ENCODE peak calls at places on chromosomes 3 and 15, in nine cellular contexts. B, G, T, L, D, C, F, E and W are unnamed samples.

GRCh38 chr3:126157083-126157768 is 23.2 kb downstream of the ALDH1L1 start:
- DNase-seq in B (no peak), G (no peak), T (no peak), L (no peak), D (no peak), C (no peak), F (no peak), E (no peak), W (no peak)

GRCh38 chr3:5188419-5189405 is 1.2 kb downstream of the EDEM1 start:
- DNase-seq in B (no peak), G (peak; percentile 69), T (peak; percentile 55), L (peak; percentile 17), D (peak; percentile 65), C (no peak), F (peak; percentile 72), E (peak; percentile 81), W (no peak)

GRCh38 chr3:101643861-101644613 is 32.9 kb downstream of the ZBTB11 start:
- DNase-seq in B (no peak), G (peak; percentile 47), T (peak; percentile 52), L (peak; percentile 84), D (no peak), C (peak; percentile 8), F (peak; percentile 58), E (no peak), W (peak; percentile 54)

GRCh38 chr3:113532698-113533533 is 561 bp downstream of the SIDT1 start:
- DNase-seq in B (peak; percentile 15), G (peak; percentile 12), T (no peak), L (no peak), D (peak; percentile 47), C (no peak), F (peak; percentile 23), E (peak; percentile 33), W (no peak)

GRCh38 chr3:48119495-48120193 is 68.6 kb downstream of the CDC25A start:
- DNase-seq in B (peak; percentile 58), G (no peak), T (peak; percentile 29), L (peak; percentile 55), D (peak; percentile 26), C (no peak), F (no peak), E (no peak), W (no peak)

GRCh38 chr3:123066599-123066895 is 278 bp upstream of the PDIA5 start:
- DNase-seq in B (no peak), G (no peak), T (no peak), L (no peak), D (no peak), C (no peak), F (no peak), E (no peak), W (no peak)

GRCh38 chr3:58492385-58492970 is 582 bp downstream of the KCTD6 start:
- DNase-seq in B (no peak), G (peak; percentile 33), T (no peak), L (no peak), D (no peak), C (no peak), F (no peak), E (no peak), W (no peak)

GRCh38 chr3:108037770-108038169 is 53.1 kb downstream of the CD47 start:
- DNase-seq in B (no peak), G (no peak), T (no peak), L (no peak), D (no peak), C (no peak), F (no peak), E (no peak), W (no peak)

GRCh38 chr3:2098398-2099027 is at the start of gene CNTN4:
- DNase-seq in B (peak; percentile 54), G (no peak), T (no peak), L (no peak), D (peak; percentile 34), C (peak; percentile 15), F (no peak), E (peak; percentile 56), W (no peak)

GRCh38 chr3:123447749-123448502 is 964 bp downstream of the ADCY5 start:
- DNase-seq in B (peak; percentile 55), G (no peak), T (no peak), L (no peak), D (peak; percentile 32), C (no peak), F (no peak), E (no peak), W (no peak)

GRCh38 chr3:194292331-194292730 is 58.8 kb downstream of the CPN2 start:
- DNase-seq in B (no peak), G (no peak), T (no peak), L (no peak), D (no peak), C (no peak), F (no peak), E (no peak), W (no peak)

GRCh38 chr15:74203914-74204431 is 1.4 kb upstream of the STRA6 start:
- DNase-seq in B (peak; percentile 40), G (no peak), T (peak; percentile 26), L (peak; percentile 80), D (no peak), C (no peak), F (no peak), E (peak; percentile 49), W (peak; percentile 63)

GRCh38 chr15:60551147-60551780 is 72.3 kb upstream of the ICE2 start:
- DNase-seq in B (no peak), G (no peak), T (no peak), L (no peak), D (no peak), C (no peak), F (no peak), E (no peak), W (no peak)

DNA sequence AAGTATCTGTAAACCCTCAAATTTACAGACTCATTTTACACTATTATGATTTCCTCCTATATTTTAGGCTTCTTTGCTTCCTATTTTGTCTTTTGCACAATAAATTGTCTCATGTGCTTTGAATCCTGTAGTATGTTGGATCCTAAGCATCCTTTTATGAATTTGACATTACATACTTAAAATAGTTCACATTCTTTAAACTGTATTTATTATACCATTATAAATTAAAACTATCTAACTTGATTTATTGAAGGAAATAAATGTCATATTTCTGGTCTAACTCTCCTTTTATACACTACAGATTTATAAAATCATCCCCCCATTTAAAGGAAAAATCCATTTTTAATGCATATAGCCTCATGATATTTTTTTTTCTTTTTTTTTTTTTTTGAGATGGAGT is 32.6 kb downstream of the EHHADH start:
- DNase-seq in B (no peak), G (no peak), T (no peak), L (no peak), D (no peak), C (no peak), F (no peak), E (no peak), W (no peak)
- H3K4me3 ChIP-seq in B (no peak overlapping the region), G (no peak overlapping the region), T (no peak overlapping the region), L (no peak overlapping the region), D (no peak overlapping the region), C (no peak overlapping the region), F (no peak overlapping the region), E (no peak overlapping the region), W (no peak overlapping the region)

DNA sequence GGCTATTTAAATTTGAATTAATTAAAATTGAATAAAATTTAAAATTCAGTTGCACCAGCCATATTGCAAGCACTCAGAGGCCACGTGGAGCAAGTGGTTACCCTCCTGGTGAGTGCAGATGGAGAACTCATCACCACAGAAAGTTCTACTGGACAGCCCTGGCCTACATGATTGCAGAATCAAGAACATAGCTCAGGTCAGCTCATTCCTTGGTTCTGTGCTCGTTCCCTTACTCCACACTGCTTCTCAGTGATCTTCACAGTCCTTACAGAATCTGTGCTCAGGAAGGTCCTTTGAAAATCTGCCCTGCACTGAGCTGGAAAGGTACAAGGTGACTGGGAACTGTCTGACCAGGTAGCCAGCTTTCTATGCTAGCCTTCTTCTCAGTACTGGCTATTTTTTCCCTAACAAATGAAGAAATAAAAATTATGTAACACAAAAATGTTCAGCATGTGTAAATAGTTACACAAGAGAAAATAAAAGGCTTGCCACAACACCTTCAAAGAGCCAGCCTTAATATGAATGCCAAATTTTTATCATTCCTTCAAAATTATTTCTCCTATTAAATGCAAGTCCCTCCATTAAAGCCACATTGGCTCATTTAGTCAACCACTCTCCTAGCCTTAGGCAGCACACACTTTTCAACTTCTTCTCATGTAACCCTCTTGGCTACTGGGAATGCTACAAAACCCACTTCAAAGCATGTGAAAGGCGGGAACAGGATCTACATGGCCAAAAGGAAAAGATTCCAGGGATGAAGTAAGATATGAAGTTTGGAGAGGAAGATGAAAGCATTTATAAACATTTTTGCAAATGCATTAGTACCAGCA is 326.4 kb upstream of the WNT5A start:
- DNase-seq in B (no peak), G (no peak), T (no peak), L (no peak), D (no peak), C (peak; percentile 48), F (no peak), E (no peak), W (no peak)
- H3K4me3 ChIP-seq in B (no peak overlapping the region), G (no peak overlapping the region), T (no peak overlapping the region), L (no peak overlapping the region), D (no peak overlapping the region), C (no peak overlapping the region), F (no peak overlapping the region), E (no peak overlapping the region), W (no peak overlapping the region)

GRCh38 chr3:149657458-149657795 is 398 bp downstream of the WWTR1 start:
- DNase-seq in B (no peak), G (peak; percentile 21), T (peak; percentile 73), L (peak; percentile 59), D (peak; percentile 33), C (no peak), F (no peak), E (peak; percentile 52), W (no peak)
- H3K4me3 ChIP-seq in B (peak overlapping the region; percentile 45), G (no peak overlapping the region), T (peak overlapping the region; percentile 91), L (peak overlapping the region; percentile 70), D (peak overlapping the region; percentile 78), C (peak overlapping the region; percentile 83), F (no peak overlapping the region), E (peak overlapping the region; percentile 64), W (peak overlapping the region; percentile 58)

GRCh38 chr15:88635343-88635742 is 3.5 kb upstream of the ISG20 start:
- DNase-seq in B (no peak), G (no peak), T (no peak), L (no peak), D (no peak), C (no peak), F (peak; percentile 86), E (no peak), W (peak; percentile 62)

GRCh38 chr15:88637436-88637835 is 1.4 kb upstream of the ISG20 start:
- DNase-seq in B (no peak), G (no peak), T (no peak), L (no peak), D (no peak), C (no peak), F (no peak), E (no peak), W (no peak)

GRCh38 chr15:88636039-88636438 is 2.8 kb upstream of the ISG20 start:
- DNase-seq in B (no peak), G (no peak), T (no peak), L (no peak), D (peak; percentile 88), C (no peak), F (no peak), E (no peak), W (no peak)

GRCh38 chr15:88637841-88638625 is 783 bp upstream of the ISG20 start:
- DNase-seq in B (no peak), G (no peak), T (no peak), L (no peak), D (no peak), C (no peak), F (no peak), E (no peak), W (no peak)

DNA sequence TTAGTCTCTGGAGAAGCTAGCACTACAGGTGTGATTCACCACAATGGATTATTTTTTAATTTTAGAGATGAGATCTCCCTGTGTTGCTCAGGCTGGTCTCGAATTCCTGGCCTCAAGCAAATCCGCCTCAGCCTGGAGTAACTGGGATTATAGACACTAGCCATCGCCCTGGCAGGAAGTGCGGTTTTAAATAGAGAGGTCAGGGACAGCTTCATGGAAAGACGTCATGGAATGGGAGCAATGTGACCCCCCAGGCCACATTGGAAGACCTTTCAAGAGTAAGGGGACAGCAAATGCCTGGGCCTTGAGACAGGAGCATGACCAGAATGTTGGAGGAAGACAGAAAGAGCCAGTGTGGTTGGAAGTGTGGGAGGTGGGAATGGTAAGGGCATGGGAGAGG is 2.2 kb upstream of the ISG20 start:
- DNase-seq in B (no peak), G (no peak), T (no peak), L (peak; percentile 36), D (no peak), C (no peak), F (no peak), E (no peak), W (no peak)
- H3K4me3 ChIP-seq in B (no peak overlapping the region), G (no peak overlapping the region), T (no peak overlapping the region), L (no peak overlapping the region), D (no peak overlapping the region), C (no peak overlapping the region), F (no peak overlapping the region), E (no peak overlapping the region), W (no peak overlapping the region)